ENCODE peak calls at places on chromosomes 6 and 20, in four cellular contexts. P, F, X and H are unnamed samples.
A peak's percentile ranks its signal among the peaks of the same experiment; 100 is the strongest.

GRCh38 chr6:24016857-24017256 is 109.2 kb upstream of the NRSN1 start:
- DNase-seq in F (no peak), X (no peak), P (no peak), H (no peak)

GRCh38 chr6:53603381-53604121 is 58.6 kb upstream of the GCLC start:
- DNase-seq in P (no peak), X (no peak), F (no peak), H (no peak)

GRCh38 chr6:154501287-154501868 is 9.1 kb downstream of the CNKSR3 start:
- DNase-seq in F (no peak), X (peak; percentile 72), P (no peak), H (no peak)

GRCh38 chr6:47079638-47080037 is 37.5 kb upstream of the ADGRF1 start:
- DNase-seq in P (no peak), X (no peak), F (no peak), H (no peak)

GRCh38 chr20:37071481-37071911 is 24.3 kb downstream of the RBL1 start:
- DNase-seq in X (no peak), P (peak; percentile 24), F (no peak), H (no peak)

GRCh38 chr6:106519460-106520394 is 109.6 kb downstream of the RTN4IP1 start:
- DNase-seq in X (peak; percentile 33), P (peak; percentile 89), F (no peak), H (no peak)

GRCh38 chr20:56995635-56996075 is 270.8 kb downstream of the BMP7 start:
- DNase-seq in F (peak; percentile 59), X (peak; percentile 60), P (no peak), H (peak; percentile 23)

GRCh38 chr20:21693322-21693721 is 12.1 kb upstream of the PAX1 start:
- DNase-seq in F (no peak), X (peak; percentile 53), P (no peak), H (peak; percentile 24)

GRCh38 chr6:136445063-136445462 is 105.2 kb downstream of the MAP7 start:
- DNase-seq in X (no peak), F (no peak), P (no peak), H (no peak)

GRCh38 chr20:24650091-24650490 is 180.7 kb downstream of the SYNDIG1 start:
- DNase-seq in X (no peak), F (no peak), P (no peak), H (no peak)

GRCh38 chr6:155121699-155122098 is 126.6 kb downstream of the TIAM2 start:
- DNase-seq in P (no peak), X (no peak), F (peak; percentile 63), H (no peak)

GRCh38 chr6:148608211-148608951 is 138.4 kb upstream of the UST start:
- DNase-seq in X (no peak), P (no peak), F (no peak), H (peak; percentile 12)

GRCh38 chr6:374956-375355 is 16.6 kb upstream of the IRF4 start:
- DNase-seq in X (no peak), F (no peak), P (no peak), H (no peak)

GRCh38 chr6:145890422-145890821 is 73.7 kb downstream of the SHPRH start:
- DNase-seq in P (no peak), F (no peak), X (no peak), H (no peak)

GRCh38 chr6:154164397-154164796 is 125.4 kb downstream of the OPRM1 start:
- DNase-seq in F (no peak), P (no peak), X (no peak), H (no peak)

GRCh38 chr20:50356522-50356880 is 153.7 kb upstream of the PTPN1 start:
- DNase-seq in F (no peak), X (no peak), P (no peak), H (no peak)

GRCh38 chr6:28212510-28213212 is 12.4 kb upstream of the ZSCAN9 start:
- DNase-seq in X (peak; percentile 81), P (peak; percentile 77), F (peak; percentile 33), H (peak; percentile 79)

GRCh38 chr6:28213213-28213523 is 11.9 kb upstream of the ZSCAN9 start:
- DNase-seq in X (no peak), F (no peak), P (no peak), H (no peak)

GRCh38 chr6:28218312-28219248 is 6.5 kb upstream of the ZSCAN9 start:
- DNase-seq in P (no peak), X (peak; percentile 92), F (peak; percentile 93), H (peak; percentile 70)

GRCh38 chr6:28217890-28218289 is 7.2 kb upstream of the ZSCAN9 start:
- DNase-seq in F (no peak), X (no peak), P (no peak), H (no peak)

GRCh38 chr6:28215425-28215824 is 9.7 kb upstream of the ZSCAN9 start:
- DNase-seq in P (no peak), X (peak; percentile 36), F (no peak), H (no peak)
- TF ChIP-seq MXI1 in P (no peak), X (no peak), F (no peak), H (no peak)

DNA sequence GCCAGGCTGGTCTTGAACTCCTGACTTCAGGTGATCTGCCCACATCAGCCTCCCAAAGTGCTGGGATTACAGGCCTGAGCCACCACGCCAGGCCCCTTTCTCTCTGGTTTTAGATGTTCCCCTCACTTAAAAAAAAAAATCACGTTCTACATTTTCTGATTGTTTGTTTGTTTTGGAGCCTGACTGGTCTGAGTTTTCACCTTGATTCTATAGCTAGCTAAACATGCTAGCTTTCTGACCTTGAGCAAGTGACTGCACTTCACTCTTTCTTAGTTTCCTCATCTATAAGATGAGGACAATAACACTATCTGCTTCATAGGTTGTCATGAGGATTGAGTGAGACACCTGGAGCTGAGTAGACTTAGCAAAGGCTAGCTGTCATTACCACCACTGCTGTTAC is 43.7 kb downstream of the SHLD1 start:
- DNase-seq in P (no peak), F (no peak), X (no peak), H (no peak)
- TF ChIP-seq POLR2AphosphoS5 in P (no peak), F (no peak), X (no peak), H (no peak)

GRCh38 chr6:151760486-151760885 is 47.0 kb upstream of the ESR1 start:
- DNase-seq in F (no peak), X (no peak), P (no peak), H (no peak)

GRCh38 chr6:151763303-151763702 is 44.2 kb upstream of the ESR1 start:
- DNase-seq in P (no peak), F (peak; percentile 6), X (peak; percentile 39), H (peak; percentile 15)

GRCh38 chr6:151762817-151763216 is 44.7 kb upstream of the ESR1 start:
- DNase-seq in X (no peak), P (no peak), F (no peak), H (no peak)

GRCh38 chr6:151763938-151764680 is 43.4 kb upstream of the ESR1 start:
- DNase-seq in X (peak; percentile 35), P (no peak), F (peak; percentile 67), H (peak; percentile 46)

DNA sequence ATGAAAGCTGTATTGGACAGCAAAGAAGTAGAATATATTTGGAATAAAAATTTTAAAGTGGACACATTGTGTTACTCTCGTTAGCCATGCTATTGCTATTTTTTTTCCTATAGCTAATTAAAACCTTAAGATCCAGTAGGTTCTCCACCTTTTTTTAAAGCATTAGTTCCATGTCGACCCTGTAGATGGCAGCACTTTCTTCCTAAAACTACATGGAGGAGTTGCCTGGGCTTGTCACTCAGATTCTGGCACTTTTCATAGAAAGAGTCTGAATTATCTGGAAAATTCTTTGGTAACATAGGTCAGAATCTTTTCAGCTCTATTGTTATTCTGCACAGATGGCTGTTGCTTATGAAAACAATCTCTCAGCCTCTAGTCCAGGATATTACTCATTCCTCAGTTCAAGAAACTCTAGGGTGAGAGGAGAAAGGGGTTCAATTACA is 42.0 kb upstream of the ESR1 start:
- DNase-seq in P (no peak), X (peak; percentile 65), F (peak; percentile 61), H (peak; percentile 79)
- TF ChIP-seq MXI1 in P (no peak), X (no peak), F (no peak), H (no peak)

GRCh38 chr6:13302751-13303667 is 25.3 kb downstream of the TBC1D7 start:
- DNase-seq in P (peak; percentile 90), X (peak; percentile 49), F (no peak), H (peak; percentile 80)
- TF ChIP-seq POLR2AphosphoS5 in P (peak; percentile 49), X (peak; percentile 28), F (peak; percentile 38), H (no peak)